ENCODE peak calls at places on chromosome 3, in six cellular contexts. One of them, this sample, is unnamed.

GRCh38 chr3:124227150-124227630 is 235.3 kb upstream of the ROPN1 start:
- DNase-seq in activated T-cell treated with anti-CD3 and anti-CD28 coated beads for 24 hours: no peak
- DNase-seq in body of pancreas: no peak
- DNase-seq in pancreas: no peak
- DNase-seq in SJSA1: no peak
- DNase-seq in iris pigment epithelial cell: no peak
- DNase-seq in this sample: no peak

GRCh38 chr3:106428565-106428994 is 559.8 kb upstream of the CBLB start:
- DNase-seq in activated T-cell treated with anti-CD3 and anti-CD28 coated beads for 24 hours: no peak
- DNase-seq in body of pancreas: peak
- DNase-seq in pancreas: no peak
- DNase-seq in SJSA1: peak
- DNase-seq in iris pigment epithelial cell: peak
- DNase-seq in this sample: no peak

GRCh38 chr3:178987745-178988144 is 83.9 kb downstream of the ZMAT3 start:
- DNase-seq in activated T-cell treated with anti-CD3 and anti-CD28 coated beads for 24 hours: no peak
- DNase-seq in body of pancreas: no peak
- DNase-seq in pancreas: no peak
- DNase-seq in SJSA1: no peak
- DNase-seq in iris pigment epithelial cell: no peak
- DNase-seq in this sample: no peak

GRCh38 chr3:77254967-77255831 is 215.3 kb downstream of the ROBO2 start:
- DNase-seq in activated T-cell treated with anti-CD3 and anti-CD28 coated beads for 24 hours: no peak
- DNase-seq in body of pancreas: peak
- DNase-seq in pancreas: no peak
- DNase-seq in SJSA1: no peak
- DNase-seq in iris pigment epithelial cell: peak
- DNase-seq in this sample: no peak

GRCh38 chr3:69547457-69548014 is 161.6 kb upstream of the FRMD4B start:
- DNase-seq in activated T-cell treated with anti-CD3 and anti-CD28 coated beads for 24 hours: no peak
- DNase-seq in body of pancreas: no peak
- DNase-seq in pancreas: no peak
- DNase-seq in SJSA1: no peak
- DNase-seq in iris pigment epithelial cell: no peak
- DNase-seq in this sample: no peak

GRCh38 chr3:193996641-193997089 is 139.3 kb upstream of the HES1 start:
- DNase-seq in activated T-cell treated with anti-CD3 and anti-CD28 coated beads for 24 hours: no peak
- DNase-seq in body of pancreas: no peak
- DNase-seq in pancreas: no peak
- DNase-seq in SJSA1: no peak
- DNase-seq in iris pigment epithelial cell: no peak
- DNase-seq in this sample: no peak

GRCh38 chr3:45549961-45550360 is 44.6 kb upstream of the LIMD1 start:
- DNase-seq in activated T-cell treated with anti-CD3 and anti-CD28 coated beads for 24 hours: no peak
- DNase-seq in body of pancreas: no peak
- DNase-seq in pancreas: no peak
- DNase-seq in SJSA1: no peak
- DNase-seq in iris pigment epithelial cell: no peak
- DNase-seq in this sample: no peak

GRCh38 chr3:67044955-67045354 is 46.8 kb downstream of the KBTBD8 start:
- DNase-seq in activated T-cell treated with anti-CD3 and anti-CD28 coated beads for 24 hours: no peak
- DNase-seq in body of pancreas: no peak
- DNase-seq in pancreas: no peak
- DNase-seq in SJSA1: no peak
- DNase-seq in iris pigment epithelial cell: peak
- DNase-seq in this sample: no peak

GRCh38 chr3:43704697-43705096 is 14.0 kb downstream of the ABHD5 start:
- DNase-seq in activated T-cell treated with anti-CD3 and anti-CD28 coated beads for 24 hours: no peak
- DNase-seq in body of pancreas: no peak
- DNase-seq in pancreas: no peak
- DNase-seq in SJSA1: no peak
- DNase-seq in iris pigment epithelial cell: no peak
- DNase-seq in this sample: no peak

GRCh38 chr3:131907809-131908208 is 127.0 kb downstream of the CPNE4 start:
- DNase-seq in activated T-cell treated with anti-CD3 and anti-CD28 coated beads for 24 hours: no peak
- DNase-seq in body of pancreas: no peak
- DNase-seq in pancreas: no peak
- DNase-seq in SJSA1: no peak
- DNase-seq in iris pigment epithelial cell: peak
- DNase-seq in this sample: no peak

GRCh38 chr3:37686225-37686624 is 175.5 kb upstream of the CTDSPL start:
- DNase-seq in activated T-cell treated with anti-CD3 and anti-CD28 coated beads for 24 hours: no peak
- DNase-seq in body of pancreas: no peak
- DNase-seq in pancreas: no peak
- DNase-seq in SJSA1: no peak
- DNase-seq in iris pigment epithelial cell: no peak
- DNase-seq in this sample: no peak

GRCh38 chr3:7322957-7323679 is 462.2 kb downstream of the GRM7 start:
- DNase-seq in activated T-cell treated with anti-CD3 and anti-CD28 coated beads for 24 hours: no peak
- DNase-seq in body of pancreas: no peak
- DNase-seq in pancreas: no peak
- DNase-seq in SJSA1: no peak
- DNase-seq in iris pigment epithelial cell: no peak
- DNase-seq in this sample: no peak

GRCh38 chr3:114827495-114827894 is 319.6 kb downstream of the ZBTB20 start:
- DNase-seq in activated T-cell treated with anti-CD3 and anti-CD28 coated beads for 24 hours: no peak
- DNase-seq in body of pancreas: peak
- DNase-seq in pancreas: no peak
- DNase-seq in SJSA1: no peak
- DNase-seq in iris pigment epithelial cell: peak
- DNase-seq in this sample: no peak

GRCh38 chr3:188905991-188906635 is 265.7 kb upstream of the TPRG1 start:
- DNase-seq in activated T-cell treated with anti-CD3 and anti-CD28 coated beads for 24 hours: no peak
- DNase-seq in body of pancreas: no peak
- DNase-seq in pancreas: no peak
- DNase-seq in SJSA1: no peak
- DNase-seq in iris pigment epithelial cell: no peak
- DNase-seq in this sample: no peak

GRCh38 chr3:51338632-51339031 is 46.5 kb upstream of the MANF start:
- DNase-seq in activated T-cell treated with anti-CD3 and anti-CD28 coated beads for 24 hours: no peak
- DNase-seq in body of pancreas: no peak
- DNase-seq in pancreas: no peak
- DNase-seq in SJSA1: no peak
- DNase-seq in iris pigment epithelial cell: no peak
- DNase-seq in this sample: no peak

GRCh38 chr3:47282424-47283192 is at the start of the genes KIF9 and KLHL18:
- DNase-seq in activated T-cell treated with anti-CD3 and anti-CD28 coated beads for 24 hours: peak
- DNase-seq in body of pancreas: peak
- DNase-seq in pancreas: peak
- DNase-seq in SJSA1: peak
- DNase-seq in iris pigment epithelial cell: peak
- DNase-seq in this sample: peak

GRCh38 chr3:179971280-179971679 is 65.5 kb downstream of the PEX5L start:
- DNase-seq in activated T-cell treated with anti-CD3 and anti-CD28 coated beads for 24 hours: no peak
- DNase-seq in body of pancreas: no peak
- DNase-seq in pancreas: no peak
- DNase-seq in SJSA1: no peak
- DNase-seq in iris pigment epithelial cell: no peak
- DNase-seq in this sample: no peak

GRCh38 chr3:44845528-44846520 is 15.9 kb upstream of the TMEM42 start:
- DNase-seq in activated T-cell treated with anti-CD3 and anti-CD28 coated beads for 24 hours: no peak
- DNase-seq in body of pancreas: peak
- DNase-seq in pancreas: no peak
- DNase-seq in SJSA1: no peak
- DNase-seq in iris pigment epithelial cell: peak
- DNase-seq in this sample: peak

GRCh38 chr3:29389362-29389761 is 108.5 kb downstream of the RBMS3 start:
- DNase-seq in activated T-cell treated with anti-CD3 and anti-CD28 coated beads for 24 hours: no peak
- DNase-seq in body of pancreas: no peak
- DNase-seq in pancreas: no peak
- DNase-seq in SJSA1: no peak
- DNase-seq in iris pigment epithelial cell: no peak
- DNase-seq in this sample: no peak

GRCh38 chr3:150216041-150216811 is 191.9 kb upstream of the TSC22D2 start:
- DNase-seq in activated T-cell treated with anti-CD3 and anti-CD28 coated beads for 24 hours: no peak
- DNase-seq in body of pancreas: no peak
- DNase-seq in pancreas: no peak
- DNase-seq in SJSA1: no peak
- DNase-seq in iris pigment epithelial cell: peak
- DNase-seq in this sample: peak

GRCh38 chr3:8110966-8111798 is 390.4 kb upstream of the LMCD1 start:
- DNase-seq in activated T-cell treated with anti-CD3 and anti-CD28 coated beads for 24 hours: peak
- DNase-seq in body of pancreas: peak
- DNase-seq in pancreas: no peak
- DNase-seq in SJSA1: peak
- DNase-seq in iris pigment epithelial cell: peak
- DNase-seq in this sample: peak

GRCh38 chr3:38644662-38645053 is 4.8 kb downstream of the SCN5A start:
- DNase-seq in activated T-cell treated with anti-CD3 and anti-CD28 coated beads for 24 hours: no peak
- DNase-seq in body of pancreas: no peak
- DNase-seq in pancreas: no peak
- DNase-seq in SJSA1: peak
- DNase-seq in iris pigment epithelial cell: no peak
- DNase-seq in this sample: no peak

GRCh38 chr3:30145281-30145680 is 461.1 kb upstream of the TGFBR2 start:
- DNase-seq in activated T-cell treated with anti-CD3 and anti-CD28 coated beads for 24 hours: no peak
- DNase-seq in body of pancreas: no peak
- DNase-seq in pancreas: no peak
- DNase-seq in SJSA1: no peak
- DNase-seq in iris pigment epithelial cell: no peak
- DNase-seq in this sample: no peak

GRCh38 chr3:112357888-112358287 is 24.9 kb downstream of the CD200 start:
- DNase-seq in activated T-cell treated with anti-CD3 and anti-CD28 coated beads for 24 hours: no peak
- DNase-seq in body of pancreas: no peak
- DNase-seq in pancreas: no peak
- DNase-seq in SJSA1: no peak
- DNase-seq in iris pigment epithelial cell: no peak
- DNase-seq in this sample: no peak

GRCh38 chr3:72490688-72491430 is 357.4 kb downstream of the SHQ1 start:
- DNase-seq in activated T-cell treated with anti-CD3 and anti-CD28 coated beads for 24 hours: no peak
- DNase-seq in body of pancreas: peak
- DNase-seq in pancreas: no peak
- DNase-seq in SJSA1: no peak
- DNase-seq in iris pigment epithelial cell: no peak
- DNase-seq in this sample: no peak

GRCh38 chr3:46861293-46861995 is 1.8 kb downstream of the MYL3 start:
- DNase-seq in activated T-cell treated with anti-CD3 and anti-CD28 coated beads for 24 hours: no peak
- DNase-seq in body of pancreas: no peak
- DNase-seq in pancreas: peak
- DNase-seq in SJSA1: no peak
- DNase-seq in iris pigment epithelial cell: no peak
- DNase-seq in this sample: peak

GRCh38 chr3:159619341-159619885 is 369.2 kb upstream of the IL12A start:
- DNase-seq in activated T-cell treated with anti-CD3 and anti-CD28 coated beads for 24 hours: no peak
- DNase-seq in body of pancreas: no peak
- DNase-seq in pancreas: no peak
- DNase-seq in SJSA1: peak
- DNase-seq in iris pigment epithelial cell: peak
- DNase-seq in this sample: no peak

GRCh38 chr3:186880392-186880791 is 37.9 kb downstream of the ADIPOQ start:
- DNase-seq in activated T-cell treated with anti-CD3 and anti-CD28 coated beads for 24 hours: no peak
- DNase-seq in body of pancreas: no peak
- DNase-seq in pancreas: no peak
- DNase-seq in SJSA1: no peak
- DNase-seq in iris pigment epithelial cell: no peak
- DNase-seq in this sample: no peak

GRCh38 chr3:45021936-45022335 is 4.2 kb upstream of the CLEC3B start:
- DNase-seq in activated T-cell treated with anti-CD3 and anti-CD28 coated beads for 24 hours: no peak
- DNase-seq in body of pancreas: no peak
- DNase-seq in pancreas: no peak
- DNase-seq in SJSA1: no peak
- DNase-seq in iris pigment epithelial cell: no peak
- DNase-seq in this sample: no peak

This sample was measured in left cardiac atrium.